ENCODE peak calls at places on chromosomes 12 and 14, in ten cellular contexts. B, C, Q, L, E, W, I, N, F and J are unnamed samples.
A peak's percentile ranks its signal among the peaks of the same experiment; 100 is the strongest.

GRCh38 chr12:124823272-124823970 is 40.2 kb downstream of the SCARB1 start:
- DNase-seq in Q (no peak), E (no peak), B (peak; percentile 81), F (no peak), L (no peak), W (no peak), C (no peak), N (no peak), I (no peak), J (no peak)

GRCh38 chr14:89720741-89721315 is 233.7 kb downstream of the EFCAB11 start:
- DNase-seq in F (no peak), B (peak; percentile 48), C (no peak), W (no peak), L (peak; percentile 59), Q (peak; percentile 32), I (no peak), E (no peak), N (no peak), J (no peak)

GRCh38 chr12:14910090-14910915 is 24.6 kb upstream of the MGP start:
- DNase-seq in L (no peak), F (peak; percentile 73), E (no peak), B (no peak), Q (no peak), I (peak; percentile 89), W (peak; percentile 87), C (no peak), N (no peak), J (no peak)

GRCh38 chr12:132523576-132524331 is 33.8 kb downstream of the FBRSL1 start:
- DNase-seq in N (peak; percentile 45), W (peak; percentile 28), L (peak; percentile 69), F (peak; percentile 51), C (no peak), E (no peak), Q (peak; percentile 84), I (peak; percentile 35), B (peak; percentile 95), J (peak; percentile 60)

GRCh38 chr12:107131832-107132616 is 38.7 kb upstream of the CRY1 start:
- DNase-seq in I (peak; percentile 65), Q (peak; percentile 28), N (peak; percentile 71), W (peak; percentile 65), C (no peak), B (peak; percentile 78), L (no peak), E (no peak), F (peak; percentile 71), J (peak; percentile 76)

GRCh38 chr12:28937196-28937595 is 211.9 kb upstream of the FAR2 start:
- DNase-seq in F (peak; percentile 49), N (no peak), L (no peak), W (peak; percentile 35), E (no peak), C (no peak), I (peak; percentile 93), B (peak; percentile 56), Q (no peak), J (no peak)

GRCh38 chr14:58737511-58737910 is 99.7 kb downstream of the DACT1 start:
- DNase-seq in L (no peak), W (no peak), N (no peak), F (no peak), B (no peak), C (no peak), Q (no peak), E (no peak), I (no peak), J (no peak)

GRCh38 chr12:132579747-132580146 is 30.6 kb downstream of the LRCOL1 start:
- DNase-seq in Q (no peak), F (no peak), L (no peak), E (no peak), N (no peak), W (no peak), C (no peak), I (no peak), B (no peak), J (no peak)

GRCh38 chr14:104981699-104982541 is 3.7 kb upstream of the CLBA1 start:
- DNase-seq in C (peak; percentile 55), W (no peak), F (no peak), L (no peak), I (no peak), B (no peak), Q (no peak), N (no peak), E (peak; percentile 53), J (no peak)

GRCh38 chr12:3207858-3208257 is 130.7 kb downstream of the TSPAN9 start:
- DNase-seq in B (peak; percentile 93), Q (no peak), L (no peak), C (no peak), W (no peak), I (no peak), N (no peak), E (no peak), F (no peak), J (no peak)

GRCh38 chr12:131049569-131050339 is 96.0 kb downstream of the ADGRD1 start:
- DNase-seq in E (peak; percentile 48), N (no peak), F (no peak), C (no peak), I (no peak), W (no peak), B (no peak), Q (no peak), L (peak; percentile 26), J (no peak)

GRCh38 chr12:121793501-121793835 is at the start of gene RHOF:
- DNase-seq in F (no peak), C (no peak), W (no peak), L (peak; percentile 75), I (no peak), E (no peak), B (no peak), Q (peak; percentile 55), N (no peak), J (no peak)

GRCh38 chr14:106578479-106578878 is 1052.1 kb downstream of the TMEM121 start:
- DNase-seq in I (no peak), F (no peak), B (no peak), L (no peak), Q (no peak), W (no peak), C (no peak), E (no peak), N (no peak), J (no peak)

GRCh38 chr14:60242420-60242819 is 6.6 kb upstream of the PPM1A start:
- DNase-seq in Q (no peak), F (no peak), B (no peak), E (no peak), L (no peak), I (no peak), N (no peak), C (no peak), W (no peak), J (no peak)

GRCh38 chr14:36525746-36526099 is 5.7 kb upstream of the NKX2-1 start:
- DNase-seq in N (no peak), E (no peak), W (no peak), F (no peak), C (no peak), I (no peak), B (no peak), Q (no peak), L (no peak), J (no peak)
- H3K27me3 ChIP-seq in N (peaks cover 83% of the 10 kb centered on the region), E (peaks cover 91% of the 10 kb centered on the region), W (peaks cover 65% of the 10 kb centered on the region), F (peaks cover 100% of the 10 kb centered on the region), C (peaks cover 94% of the 10 kb centered on the region), I (peaks cover 32% of the 10 kb centered on the region), B (peaks cover 100% of the 10 kb centered on the region), Q (peaks cover 83% of the 10 kb centered on the region), L (peaks cover 56% of the 10 kb centered on the region), J (peaks cover 100% of the 10 kb centered on the region)

GRCh38 chr12:113075137-113075683 is 18.7 kb downstream of the DTX1 start:
- DNase-seq in F (no peak), N (no peak), B (no peak), Q (no peak), L (no peak), I (no peak), E (no peak), C (no peak), W (no peak), J (no peak)
- H3K27me3 ChIP-seq in F (peaks cover 34% of the 10 kb centered on the region), N (peaks cover 25% of the 10 kb centered on the region), B (peaks cover 52% of the 10 kb centered on the region), Q (no peaks in the 10 kb centered on the region), L (peaks cover 22% of the 10 kb centered on the region), I (peaks cover 9% of the 10 kb centered on the region), E (peaks cover 37% of the 10 kb centered on the region), C (peaks cover 33% of the 10 kb centered on the region), W (peaks cover 11% of the 10 kb centered on the region), J (no peaks in the 10 kb centered on the region)

GRCh38 chr12:63154560-63154959 is 3.6 kb upstream of the AVPR1A start:
- DNase-seq in W (no peak), B (no peak), I (no peak), L (no peak), C (no peak), Q (no peak), E (no peak), F (no peak), N (no peak), J (no peak)

GRCh38 chr12:63149884-63150254 is 1.1 kb downstream of the AVPR1A start:
- DNase-seq in C (no peak), N (peak; percentile 11), L (no peak), B (no peak), F (no peak), W (no peak), E (no peak), I (no peak), Q (peak; percentile 37), J (no peak)

GRCh38 chr12:63151061-63151897 is at the start of gene AVPR1A:
- DNase-seq in I (no peak), F (no peak), B (no peak), W (no peak), C (no peak), Q (peak; percentile 28), N (no peak), E (peak; percentile 62), L (no peak), J (peak; percentile 49)

GRCh38 chr12:63151898-63152700 is 1.1 kb upstream of the AVPR1A start:
- DNase-seq in I (peak; percentile 44), B (peak; percentile 93), L (no peak), C (no peak), W (peak; percentile 51), E (no peak), F (peak; percentile 50), Q (peak; percentile 69), N (peak; percentile 69), J (peak; percentile 83)

DNA sequence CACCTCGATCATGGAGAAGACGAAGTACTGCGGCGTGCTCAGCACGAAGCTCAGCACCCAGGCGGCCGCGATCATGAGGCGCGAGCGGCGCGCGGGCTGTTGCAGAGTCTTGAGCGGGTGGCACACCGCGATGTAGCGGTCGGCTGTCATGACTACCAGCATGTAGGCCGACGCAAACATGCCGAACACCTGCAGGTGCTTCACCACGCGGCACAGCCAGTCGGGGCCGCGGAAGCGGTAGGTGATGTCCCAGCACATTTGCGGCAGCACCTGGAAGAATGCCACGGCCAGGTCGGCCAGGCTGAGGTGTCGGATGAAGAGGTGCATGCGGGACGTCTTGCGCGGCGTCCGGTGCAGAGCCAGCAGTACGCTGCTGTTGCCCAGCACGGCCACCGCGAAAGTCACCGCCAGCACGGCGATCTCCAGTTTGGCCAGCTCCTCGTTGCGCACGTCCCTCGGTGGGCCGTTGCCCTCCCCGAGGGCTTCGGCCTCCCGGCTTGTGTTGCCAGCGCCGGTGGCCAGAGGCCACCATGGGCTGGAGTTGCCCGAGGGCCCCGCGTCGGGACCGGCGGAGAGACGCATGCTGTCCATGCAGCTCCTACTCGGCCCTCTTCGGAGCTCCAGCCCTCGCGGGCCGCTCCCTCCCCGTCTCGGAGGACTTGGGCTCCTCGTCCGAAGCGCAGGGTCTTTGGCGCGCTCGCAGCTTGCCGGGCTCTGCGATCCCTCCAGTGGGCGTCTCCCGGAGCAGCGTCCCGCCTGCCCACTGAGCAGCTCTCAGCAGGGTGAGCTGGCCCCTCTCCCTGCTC is 543 bp downstream of the AVPR1A start:
- DNase-seq in L (no peak), W (no peak), E (no peak), N (peak; percentile 56), B (peak; percentile 92), I (no peak), Q (peak; percentile 65), C (no peak), F (no peak), J (peak; percentile 20)
- H3K27me3 ChIP-seq in L (peaks cover 37% of the 10 kb centered on the region), W (peaks cover 32% of the 10 kb centered on the region), E (peaks cover 70% of the 10 kb centered on the region), N (peaks cover 29% of the 10 kb centered on the region), B (peaks cover 66% of the 10 kb centered on the region), I (peaks cover 30% of the 10 kb centered on the region), Q (peaks cover 4% of the 10 kb centered on the region), C (peaks cover 78% of the 10 kb centered on the region), F (peaks cover 75% of the 10 kb centered on the region), J (peaks cover 45% of the 10 kb centered on the region)

GRCh38 chr12:81120961-81121360 is 43.1 kb downstream of the ACSS3 start:
- DNase-seq in I (no peak), F (no peak), B (no peak), Q (no peak), W (no peak), N (no peak), E (no peak), C (no peak), L (no peak), J (no peak)
- H3K27me3 ChIP-seq in I (no peaks in the 10 kb centered on the region), F (no peaks in the 10 kb centered on the region), B (no peaks in the 10 kb centered on the region), Q (no peaks in the 10 kb centered on the region), W (no peaks in the 10 kb centered on the region), N (no peaks in the 10 kb centered on the region), E (no peaks in the 10 kb centered on the region), C (no peaks in the 10 kb centered on the region), L (no peaks in the 10 kb centered on the region), J (no peaks in the 10 kb centered on the region)